ENCODE peak calls at places on chromosomes 1 and 21, in seven cellular contexts. One of them, this sample, is unnamed.

GRCh38 chr1:170414989-170415733 is 116.8 kb upstream of the GORAB start:
- DNase-seq in lower lobe of right lung: no peak
- DNase-seq in stomach: no peak
- DNase-seq in dorsolateral prefrontal cortex: no peak
- DNase-seq in brain microvascular endothelial cell: no peak
- DNase-seq in HCT116: no peak
- DNase-seq in fibroblast of lung: peak
- DNase-seq in this sample: no peak

GRCh38 chr1:207612762-207613161 is 32.2 kb upstream of the CR1L start:
- DNase-seq in lower lobe of right lung: no peak
- DNase-seq in stomach: no peak
- DNase-seq in dorsolateral prefrontal cortex: no peak
- DNase-seq in brain microvascular endothelial cell: no peak
- DNase-seq in HCT116: no peak
- DNase-seq in fibroblast of lung: no peak
- DNase-seq in this sample: no peak

GRCh38 chr1:182707116-182707515 is 22.7 kb upstream of the RGS8 start:
- DNase-seq in lower lobe of right lung: no peak
- DNase-seq in stomach: peak
- DNase-seq in dorsolateral prefrontal cortex: no peak
- DNase-seq in brain microvascular endothelial cell: no peak
- DNase-seq in HCT116: no peak
- DNase-seq in fibroblast of lung: no peak
- DNase-seq in this sample: no peak

GRCh38 chr1:202034683-202035462 is 24.5 kb downstream of the ELF3 start:
- DNase-seq in lower lobe of right lung: peak
- DNase-seq in stomach: peak
- DNase-seq in dorsolateral prefrontal cortex: no peak
- DNase-seq in brain microvascular endothelial cell: peak
- DNase-seq in HCT116: peak
- DNase-seq in fibroblast of lung: peak
- DNase-seq in this sample: peak

GRCh38 chr1:161884475-161884874 is 118.4 kb downstream of the ATF6 start:
- DNase-seq in lower lobe of right lung: no peak
- DNase-seq in stomach: no peak
- DNase-seq in dorsolateral prefrontal cortex: no peak
- DNase-seq in brain microvascular endothelial cell: no peak
- DNase-seq in HCT116: no peak
- DNase-seq in fibroblast of lung: no peak
- DNase-seq in this sample: no peak

GRCh38 chr21:26443867-26444266 is 129.2 kb downstream of the CYYR1 start:
- DNase-seq in lower lobe of right lung: no peak
- DNase-seq in stomach: no peak
- DNase-seq in dorsolateral prefrontal cortex: no peak
- DNase-seq in brain microvascular endothelial cell: no peak
- DNase-seq in HCT116: no peak
- DNase-seq in fibroblast of lung: no peak
- DNase-seq in this sample: peak

GRCh38 chr21:43283136-43283924 is 114.5 kb downstream of the CRYAA start:
- DNase-seq in lower lobe of right lung: peak
- DNase-seq in stomach: no peak
- DNase-seq in dorsolateral prefrontal cortex: no peak
- DNase-seq in brain microvascular endothelial cell: no peak
- DNase-seq in HCT116: no peak
- DNase-seq in fibroblast of lung: no peak
- DNase-seq in this sample: no peak

GRCh38 chr1:60185684-60186083 is 112.1 kb upstream of the C1orf87 start:
- DNase-seq in lower lobe of right lung: no peak
- DNase-seq in stomach: no peak
- DNase-seq in dorsolateral prefrontal cortex: no peak
- DNase-seq in brain microvascular endothelial cell: no peak
- DNase-seq in HCT116: no peak
- DNase-seq in fibroblast of lung: no peak
- DNase-seq in this sample: no peak

GRCh38 chr1:150622219-150622975 is 7.0 kb downstream of the ENSA start:
- DNase-seq in lower lobe of right lung: peak
- DNase-seq in stomach: no peak
- DNase-seq in dorsolateral prefrontal cortex: no peak
- DNase-seq in brain microvascular endothelial cell: no peak
- DNase-seq in HCT116: no peak
- DNase-seq in fibroblast of lung: peak
- DNase-seq in this sample: no peak

GRCh38 chr1:178548108-178548507 is 35.2 kb downstream of the TEX35 start:
- DNase-seq in lower lobe of right lung: no peak
- DNase-seq in stomach: no peak
- DNase-seq in dorsolateral prefrontal cortex: no peak
- DNase-seq in brain microvascular endothelial cell: no peak
- DNase-seq in HCT116: no peak
- DNase-seq in fibroblast of lung: no peak
- DNase-seq in this sample: no peak

GRCh38 chr1:102790997-102791396 is 317.3 kb downstream of the COL11A1 start:
- DNase-seq in lower lobe of right lung: no peak
- DNase-seq in stomach: no peak
- DNase-seq in dorsolateral prefrontal cortex: no peak
- DNase-seq in brain microvascular endothelial cell: peak
- DNase-seq in HCT116: peak
- DNase-seq in fibroblast of lung: peak
- DNase-seq in this sample: no peak

GRCh38 chr1:161915051-161915503 is 108.6 kb downstream of the OLFML2B start:
- DNase-seq in lower lobe of right lung: no peak
- DNase-seq in stomach: no peak
- DNase-seq in dorsolateral prefrontal cortex: no peak
- DNase-seq in brain microvascular endothelial cell: peak
- DNase-seq in HCT116: no peak
- DNase-seq in fibroblast of lung: no peak
- DNase-seq in this sample: no peak

GRCh38 chr21:31554511-31555022 is 104.9 kb upstream of the SOD1 start:
- DNase-seq in lower lobe of right lung: no peak
- DNase-seq in stomach: no peak
- DNase-seq in dorsolateral prefrontal cortex: no peak
- DNase-seq in brain microvascular endothelial cell: peak
- DNase-seq in HCT116: peak
- DNase-seq in fibroblast of lung: no peak
- DNase-seq in this sample: peak

GRCh38 chr1:4306559-4307467 is 347.6 kb upstream of the AJAP1 start:
- DNase-seq in lower lobe of right lung: no peak
- DNase-seq in stomach: no peak
- DNase-seq in dorsolateral prefrontal cortex: no peak
- DNase-seq in brain microvascular endothelial cell: no peak
- DNase-seq in HCT116: no peak
- DNase-seq in fibroblast of lung: no peak
- DNase-seq in this sample: no peak

GRCh38 chr1:4307468-4307845 is 347.0 kb upstream of the AJAP1 start:
- DNase-seq in lower lobe of right lung: no peak
- DNase-seq in stomach: no peak
- DNase-seq in dorsolateral prefrontal cortex: no peak
- DNase-seq in brain microvascular endothelial cell: no peak
- DNase-seq in HCT116: no peak
- DNase-seq in fibroblast of lung: no peak
- DNase-seq in this sample: no peak

GRCh38 chr1:4307911-4308545 is 346.4 kb upstream of the AJAP1 start:
- DNase-seq in lower lobe of right lung: no peak
- DNase-seq in stomach: no peak
- DNase-seq in dorsolateral prefrontal cortex: no peak
- DNase-seq in brain microvascular endothelial cell: no peak
- DNase-seq in HCT116: no peak
- DNase-seq in fibroblast of lung: no peak
- DNase-seq in this sample: no peak

GRCh38 chr1:4305526-4306301 is 348.7 kb upstream of the AJAP1 start:
- DNase-seq in lower lobe of right lung: no peak
- DNase-seq in stomach: no peak
- DNase-seq in dorsolateral prefrontal cortex: no peak
- DNase-seq in brain microvascular endothelial cell: no peak
- DNase-seq in HCT116: no peak
- DNase-seq in fibroblast of lung: no peak
- DNase-seq in this sample: no peak

GRCh38 chr1:4303303-4303702 is 351.1 kb upstream of the AJAP1 start:
- DNase-seq in lower lobe of right lung: no peak
- DNase-seq in stomach: no peak
- DNase-seq in dorsolateral prefrontal cortex: no peak
- DNase-seq in brain microvascular endothelial cell: no peak
- DNase-seq in HCT116: no peak
- DNase-seq in fibroblast of lung: no peak
- DNase-seq in this sample: no peak
- H3K27ac ChIP-seq in lower lobe of right lung: no peak
- H3K27ac ChIP-seq in stomach: no peak
- H3K27ac ChIP-seq in dorsolateral prefrontal cortex: no peak
- H3K27ac ChIP-seq in brain microvascular endothelial cell: no peak
- H3K27ac ChIP-seq in HCT116: no peak
- H3K27ac ChIP-seq in fibroblast of lung: no peak
- H3K27ac ChIP-seq in this sample: no peak

GRCh38 chr1:34670982-34671381 is 83.9 kb upstream of the GJB5 start:
- DNase-seq in lower lobe of right lung: no peak
- DNase-seq in stomach: no peak
- DNase-seq in dorsolateral prefrontal cortex: no peak
- DNase-seq in brain microvascular endothelial cell: no peak
- DNase-seq in HCT116: no peak
- DNase-seq in fibroblast of lung: no peak
- DNase-seq in this sample: no peak

GRCh38 chr1:34668063-34668462 is 86.8 kb upstream of the GJB5 start:
- DNase-seq in lower lobe of right lung: no peak
- DNase-seq in stomach: no peak
- DNase-seq in dorsolateral prefrontal cortex: no peak
- DNase-seq in brain microvascular endothelial cell: no peak
- DNase-seq in HCT116: no peak
- DNase-seq in fibroblast of lung: no peak
- DNase-seq in this sample: no peak

GRCh38 chr1:34671887-34672286 is 83.0 kb upstream of the GJB5 start:
- DNase-seq in lower lobe of right lung: no peak
- DNase-seq in stomach: no peak
- DNase-seq in dorsolateral prefrontal cortex: no peak
- DNase-seq in brain microvascular endothelial cell: no peak
- DNase-seq in HCT116: no peak
- DNase-seq in fibroblast of lung: no peak
- DNase-seq in this sample: no peak
- TF ChIP-seq CTCF in lower lobe of right lung: no peak
- TF ChIP-seq CTCF in stomach: no peak
- TF ChIP-seq CTCF in dorsolateral prefrontal cortex: no peak
- TF ChIP-seq CTCF in brain microvascular endothelial cell: no peak
- TF ChIP-seq CTCF in HCT116: no peak
- TF ChIP-seq CTCF in fibroblast of lung: no peak
- TF ChIP-seq CTCF in this sample: no peak

GRCh38 chr21:16388291-16388690 is 658.5 kb downstream of the USP25 start:
- DNase-seq in lower lobe of right lung: no peak
- DNase-seq in stomach: no peak
- DNase-seq in dorsolateral prefrontal cortex: no peak
- DNase-seq in brain microvascular endothelial cell: no peak
- DNase-seq in HCT116: no peak
- DNase-seq in fibroblast of lung: no peak
- DNase-seq in this sample: no peak

GRCh38 chr21:16389622-16390021 is 659.8 kb downstream of the USP25 start:
- DNase-seq in lower lobe of right lung: no peak
- DNase-seq in stomach: no peak
- DNase-seq in dorsolateral prefrontal cortex: no peak
- DNase-seq in brain microvascular endothelial cell: no peak
- DNase-seq in HCT116: no peak
- DNase-seq in fibroblast of lung: no peak
- DNase-seq in this sample: no peak

DNA sequence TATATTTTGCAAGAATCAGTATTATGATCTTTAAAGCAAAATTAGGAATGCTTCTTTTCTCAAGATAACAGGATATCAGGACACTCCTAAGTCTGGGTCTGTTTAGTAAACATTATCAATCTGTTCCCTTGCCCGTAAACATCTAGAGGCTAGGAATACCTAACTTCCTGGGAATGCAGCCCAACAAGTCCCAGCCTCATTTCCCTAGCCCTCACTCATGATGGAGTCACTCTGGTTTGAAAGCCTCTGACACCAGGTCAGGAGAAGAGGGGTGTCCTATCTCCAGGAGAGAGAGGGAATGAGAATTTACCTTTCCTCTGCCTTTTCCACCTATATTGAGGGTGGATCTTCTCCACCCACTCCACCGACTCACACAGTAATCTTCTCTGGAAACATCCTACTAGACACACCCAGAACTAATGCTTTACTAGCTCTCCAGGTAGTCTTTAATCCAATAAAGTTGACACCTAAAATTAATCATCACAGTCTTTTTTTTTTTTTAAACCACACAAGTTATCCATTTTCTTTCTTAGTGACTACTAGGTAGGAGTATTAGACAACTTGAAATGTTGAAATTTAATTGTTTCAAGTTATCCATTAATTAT is 659.2 kb downstream of the USP25 start:
- DNase-seq in lower lobe of right lung: no peak
- DNase-seq in stomach: no peak
- DNase-seq in dorsolateral prefrontal cortex: no peak
- DNase-seq in brain microvascular endothelial cell: no peak
- DNase-seq in HCT116: no peak
- DNase-seq in fibroblast of lung: no peak
- DNase-seq in this sample: peak
- H3K27ac ChIP-seq in lower lobe of right lung: no peak
- H3K27ac ChIP-seq in stomach: no peak
- H3K27ac ChIP-seq in dorsolateral prefrontal cortex: no peak
- H3K27ac ChIP-seq in brain microvascular endothelial cell: no peak
- H3K27ac ChIP-seq in HCT116: no peak
- H3K27ac ChIP-seq in fibroblast of lung: no peak
- H3K27ac ChIP-seq in this sample: no peak

GRCh38 chr1:37056201-37056764 is 22.0 kb upstream of the GRIK3 start:
- DNase-seq in lower lobe of right lung: no peak
- DNase-seq in stomach: no peak
- DNase-seq in dorsolateral prefrontal cortex: peak
- DNase-seq in brain microvascular endothelial cell: no peak
- DNase-seq in HCT116: no peak
- DNase-seq in fibroblast of lung: no peak
- DNase-seq in this sample: no peak
- TF ChIP-seq CTCF in lower lobe of right lung: no peak
- TF ChIP-seq CTCF in stomach: no peak
- TF ChIP-seq CTCF in dorsolateral prefrontal cortex: no peak
- TF ChIP-seq CTCF in brain microvascular endothelial cell: no peak
- TF ChIP-seq CTCF in HCT116: no peak
- TF ChIP-seq CTCF in fibroblast of lung: no peak
- TF ChIP-seq CTCF in this sample: no peak

DNA sequence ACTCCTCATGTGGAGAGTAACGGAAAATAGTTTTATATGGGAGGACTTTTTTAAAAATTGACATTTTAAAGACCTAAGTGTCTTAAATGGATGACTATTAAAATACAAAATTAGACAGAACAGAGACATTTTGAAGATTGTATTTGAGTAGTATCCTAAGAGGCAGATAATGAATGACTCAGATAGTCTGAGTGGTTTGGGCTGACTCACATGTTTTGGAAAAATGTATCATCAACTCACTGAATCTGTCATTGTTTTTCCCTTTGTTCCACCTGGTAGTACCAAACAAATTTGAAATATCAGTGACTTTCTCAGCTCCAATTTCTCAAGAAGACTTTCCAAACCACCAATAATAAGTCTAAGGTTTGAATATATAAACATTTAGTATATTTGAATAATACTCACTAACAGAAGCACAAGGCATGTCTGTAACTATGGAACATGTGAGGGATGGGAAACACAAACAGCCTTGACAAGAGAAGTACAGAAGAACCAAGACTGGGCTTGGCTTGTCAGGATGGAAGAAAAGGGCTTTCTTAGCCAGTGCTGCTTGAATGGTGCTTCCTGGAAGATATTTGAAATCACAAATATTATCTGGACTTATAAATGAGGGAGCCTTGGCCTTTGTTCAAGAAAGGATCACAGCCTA is 90.6 kb downstream of the SGIP1 start:
- DNase-seq in lower lobe of right lung: no peak
- DNase-seq in stomach: no peak
- DNase-seq in dorsolateral prefrontal cortex: no peak
- DNase-seq in brain microvascular endothelial cell: peak
- DNase-seq in HCT116: no peak
- DNase-seq in fibroblast of lung: peak
- DNase-seq in this sample: peak
- H3K27ac ChIP-seq in lower lobe of right lung: no peak
- H3K27ac ChIP-seq in stomach: no peak
- H3K27ac ChIP-seq in dorsolateral prefrontal cortex: no peak
- H3K27ac ChIP-seq in brain microvascular endothelial cell: peak
- H3K27ac ChIP-seq in HCT116: no peak
- H3K27ac ChIP-seq in fibroblast of lung: peak
- H3K27ac ChIP-seq in this sample: peak

GRCh38 chr1:225004396-225004795 is 74.9 kb downstream of the DNAH14 start:
- DNase-seq in lower lobe of right lung: no peak
- DNase-seq in stomach: no peak
- DNase-seq in dorsolateral prefrontal cortex: no peak
- DNase-seq in brain microvascular endothelial cell: no peak
- DNase-seq in HCT116: no peak
- DNase-seq in fibroblast of lung: no peak
- DNase-seq in this sample: no peak
- TF ChIP-seq CTCF in lower lobe of right lung: no peak
- TF ChIP-seq CTCF in stomach: no peak
- TF ChIP-seq CTCF in dorsolateral prefrontal cortex: no peak
- TF ChIP-seq CTCF in brain microvascular endothelial cell: peak
- TF ChIP-seq CTCF in HCT116: peak
- TF ChIP-seq CTCF in fibroblast of lung: no peak
- TF ChIP-seq CTCF in this sample: peak

This sample was measured in foreskin keratinocyte.